ENCODE peak calls at places on chromosomes 12 and 14, in nine cellular contexts. One of them, this sample, is unnamed.
A peak's percentile ranks its signal among the peaks of the same experiment; 100 is the strongest.

GRCh38 chr12:38905480-38906351 is at the start of gene CPNE8:
- DNase-seq in small intestine: no peak
- DNase-seq in uterus: peak; percentile 80
- DNase-seq in neuronal stem cell: peak; percentile 52
- DNase-seq in lower lobe of right lung: peak; percentile 90
- DNase-seq in fibroblast of lung: peak; percentile 79
- DNase-seq in mammary epithelial cell: peak; percentile 76
- DNase-seq in kidney: peak; percentile 95
- DNase-seq in stomach: peak; percentile 61
- DNase-seq in this sample: peak; percentile 83

GRCh38 chr14:73477618-73478266 is 13.0 kb upstream of the RIOX1 start:
- DNase-seq in fibroblast of lung: peak; percentile 72
- DNase-seq in small intestine: no peak
- DNase-seq in neuronal stem cell: no peak
- DNase-seq in lower lobe of right lung: no peak
- DNase-seq in mammary epithelial cell: peak; percentile 95
- DNase-seq in uterus: no peak
- DNase-seq in kidney: no peak
- DNase-seq in stomach: no peak
- DNase-seq in this sample: no peak

GRCh38 chr14:55645148-55645547 is 65.1 kb downstream of the KTN1 start:
- DNase-seq in uterus: no peak
- DNase-seq in fibroblast of lung: no peak
- DNase-seq in mammary epithelial cell: no peak
- DNase-seq in small intestine: no peak
- DNase-seq in lower lobe of right lung: no peak
- DNase-seq in neuronal stem cell: no peak
- DNase-seq in kidney: no peak
- DNase-seq in stomach: no peak
- DNase-seq in this sample: no peak

GRCh38 chr12:19428261-19428660 is 11.0 kb upstream of the AEBP2 start:
- DNase-seq in kidney: no peak
- DNase-seq in neuronal stem cell: no peak
- DNase-seq in lower lobe of right lung: no peak
- DNase-seq in fibroblast of lung: peak; percentile 27
- DNase-seq in stomach: no peak
- DNase-seq in small intestine: no peak
- DNase-seq in mammary epithelial cell: no peak
- DNase-seq in uterus: no peak
- DNase-seq in this sample: no peak

GRCh38 chr12:42758806-42759205 is 169.3 kb upstream of the PRICKLE1 start:
- DNase-seq in kidney: no peak
- DNase-seq in lower lobe of right lung: no peak
- DNase-seq in fibroblast of lung: peak; percentile 41
- DNase-seq in uterus: no peak
- DNase-seq in neuronal stem cell: no peak
- DNase-seq in stomach: no peak
- DNase-seq in mammary epithelial cell: peak; percentile 90
- DNase-seq in small intestine: no peak
- DNase-seq in this sample: no peak

GRCh38 chr12:68210875-68211274 is 14.7 kb downstream of the IL26 start:
- DNase-seq in mammary epithelial cell: no peak
- DNase-seq in lower lobe of right lung: no peak
- DNase-seq in fibroblast of lung: no peak
- DNase-seq in small intestine: no peak
- DNase-seq in kidney: no peak
- DNase-seq in stomach: no peak
- DNase-seq in uterus: no peak
- DNase-seq in neuronal stem cell: no peak
- DNase-seq in this sample: no peak

GRCh38 chr14:91090733-91091132 is 23.1 kb upstream of the DGLUCY start:
- DNase-seq in uterus: no peak
- DNase-seq in kidney: no peak
- DNase-seq in stomach: no peak
- DNase-seq in lower lobe of right lung: no peak
- DNase-seq in neuronal stem cell: no peak
- DNase-seq in fibroblast of lung: no peak
- DNase-seq in small intestine: peak; percentile 95
- DNase-seq in mammary epithelial cell: no peak
- DNase-seq in this sample: no peak

GRCh38 chr12:55797068-55797467 is 20.5 kb downstream of the SARNP start:
- DNase-seq in kidney: no peak
- DNase-seq in fibroblast of lung: peak; percentile 39
- DNase-seq in small intestine: peak; percentile 31
- DNase-seq in neuronal stem cell: peak; percentile 37
- DNase-seq in uterus: peak; percentile 38
- DNase-seq in stomach: no peak
- DNase-seq in mammary epithelial cell: peak; percentile 13
- DNase-seq in lower lobe of right lung: no peak
- DNase-seq in this sample: no peak

GRCh38 chr14:105312973-105313372 is 1.6 kb upstream of the PACS2 start:
- DNase-seq in stomach: no peak
- DNase-seq in fibroblast of lung: no peak
- DNase-seq in lower lobe of right lung: no peak
- DNase-seq in kidney: peak; percentile 73
- DNase-seq in small intestine: no peak
- DNase-seq in neuronal stem cell: no peak
- DNase-seq in mammary epithelial cell: no peak
- DNase-seq in uterus: no peak
- DNase-seq in this sample: no peak

GRCh38 chr12:122399254-122399591 is 23.2 kb downstream of the CLIP1 start:
- DNase-seq in stomach: no peak
- DNase-seq in mammary epithelial cell: peak; percentile 16
- DNase-seq in kidney: no peak
- DNase-seq in uterus: no peak
- DNase-seq in fibroblast of lung: no peak
- DNase-seq in neuronal stem cell: no peak
- DNase-seq in lower lobe of right lung: no peak
- DNase-seq in small intestine: no peak
- DNase-seq in this sample: no peak

GRCh38 chr12:119942386-119942785 is 46.6 kb upstream of the BICDL1 start:
- DNase-seq in fibroblast of lung: no peak
- DNase-seq in stomach: no peak
- DNase-seq in kidney: no peak
- DNase-seq in small intestine: no peak
- DNase-seq in uterus: no peak
- DNase-seq in lower lobe of right lung: no peak
- DNase-seq in neuronal stem cell: no peak
- DNase-seq in mammary epithelial cell: no peak
- DNase-seq in this sample: no peak

GRCh38 chr14:41636492-41637392 is 30.1 kb downstream of the LRFN5 start:
- DNase-seq in uterus: no peak
- DNase-seq in kidney: no peak
- DNase-seq in small intestine: no peak
- DNase-seq in fibroblast of lung: peak; percentile 38
- DNase-seq in mammary epithelial cell: no peak
- DNase-seq in neuronal stem cell: no peak
- DNase-seq in lower lobe of right lung: no peak
- DNase-seq in stomach: no peak
- DNase-seq in this sample: no peak

GRCh38 chr14:92680781-92681650 is 67.4 kb downstream of the LGMN start:
- DNase-seq in kidney: peak; percentile 81
- DNase-seq in mammary epithelial cell: peak; percentile 61
- DNase-seq in neuronal stem cell: peak; percentile 62
- DNase-seq in small intestine: peak; percentile 83
- DNase-seq in stomach: peak; percentile 76
- DNase-seq in uterus: peak; percentile 72
- DNase-seq in lower lobe of right lung: peak; percentile 84
- DNase-seq in fibroblast of lung: peak; percentile 59
- DNase-seq in this sample: no peak

GRCh38 chr12:87344699-87345098 is 684.5 kb downstream of the C12orf50 start:
- DNase-seq in neuronal stem cell: no peak
- DNase-seq in small intestine: no peak
- DNase-seq in mammary epithelial cell: no peak
- DNase-seq in kidney: no peak
- DNase-seq in lower lobe of right lung: no peak
- DNase-seq in uterus: no peak
- DNase-seq in stomach: no peak
- DNase-seq in fibroblast of lung: no peak
- DNase-seq in this sample: no peak

GRCh38 chr14:89669209-89669608 is 252.2 kb upstream of the FOXN3 start:
- DNase-seq in kidney: no peak
- DNase-seq in fibroblast of lung: no peak
- DNase-seq in stomach: no peak
- DNase-seq in small intestine: no peak
- DNase-seq in lower lobe of right lung: peak; percentile 51
- DNase-seq in mammary epithelial cell: no peak
- DNase-seq in uterus: no peak
- DNase-seq in neuronal stem cell: no peak
- DNase-seq in this sample: no peak

DNA sequence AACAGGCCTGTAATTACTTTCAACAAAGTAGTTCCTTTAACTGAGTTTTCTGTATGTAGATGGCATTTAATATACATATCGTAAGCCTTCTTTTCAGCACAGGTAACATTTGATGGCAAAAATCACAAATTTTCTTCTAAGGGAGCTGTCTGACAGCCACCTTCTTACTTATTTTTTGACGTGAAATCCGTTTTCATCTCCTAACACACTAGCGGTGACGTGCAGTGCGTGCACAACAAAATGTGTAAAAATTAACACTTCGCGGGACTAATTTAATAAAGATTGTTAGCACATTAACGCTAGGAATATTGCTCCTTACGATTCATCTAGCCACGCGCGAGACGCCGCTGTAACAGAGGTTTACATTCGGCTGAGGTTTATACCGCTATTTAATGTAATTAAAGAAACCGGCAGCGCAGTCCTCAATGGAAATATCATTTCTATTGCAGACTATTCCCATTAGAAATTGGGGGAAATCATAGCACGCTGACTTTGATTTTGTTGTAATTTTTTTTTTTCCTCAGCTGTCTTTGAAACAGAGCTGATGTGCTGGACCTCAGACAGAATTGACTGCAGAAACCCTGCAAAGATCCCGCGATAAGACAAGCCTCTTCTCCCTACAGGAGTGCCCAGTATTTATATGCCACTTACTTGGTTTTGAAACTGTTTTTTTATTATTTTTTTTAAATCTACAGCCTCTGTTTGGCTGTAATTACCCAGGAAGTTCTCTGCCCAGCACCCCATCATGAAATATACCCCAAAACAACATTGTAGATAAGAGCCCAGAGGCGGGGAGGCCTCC is 31.3 kb downstream of the BCL11B start:
- DNase-seq in fibroblast of lung: no peak
- DNase-seq in stomach: no peak
- DNase-seq in uterus: no peak
- DNase-seq in lower lobe of right lung: peak; percentile 7
- DNase-seq in neuronal stem cell: no peak
- DNase-seq in small intestine: no peak
- DNase-seq in mammary epithelial cell: no peak
- DNase-seq in kidney: no peak
- DNase-seq in this sample: no peak
- H3K4me1 ChIP-seq in fibroblast of lung: no peaks in the 10 kb centered on the region
- H3K4me1 ChIP-seq in stomach: peaks cover 4% of the 10 kb centered on the region
- H3K4me1 ChIP-seq in uterus: no peaks in the 10 kb centered on the region
- H3K4me1 ChIP-seq in lower lobe of right lung: no peaks in the 10 kb centered on the region
- H3K4me1 ChIP-seq in neuronal stem cell: peaks cover under 1% of the 10 kb centered on the region
- H3K4me1 ChIP-seq in small intestine: no peaks in the 10 kb centered on the region
- H3K4me1 ChIP-seq in mammary epithelial cell: peaks cover 15% of the 10 kb centered on the region
- H3K4me1 ChIP-seq in kidney: no peaks in the 10 kb centered on the region
- H3K4me1 ChIP-seq in this sample: no peaks in the 10 kb centered on the region

DNA sequence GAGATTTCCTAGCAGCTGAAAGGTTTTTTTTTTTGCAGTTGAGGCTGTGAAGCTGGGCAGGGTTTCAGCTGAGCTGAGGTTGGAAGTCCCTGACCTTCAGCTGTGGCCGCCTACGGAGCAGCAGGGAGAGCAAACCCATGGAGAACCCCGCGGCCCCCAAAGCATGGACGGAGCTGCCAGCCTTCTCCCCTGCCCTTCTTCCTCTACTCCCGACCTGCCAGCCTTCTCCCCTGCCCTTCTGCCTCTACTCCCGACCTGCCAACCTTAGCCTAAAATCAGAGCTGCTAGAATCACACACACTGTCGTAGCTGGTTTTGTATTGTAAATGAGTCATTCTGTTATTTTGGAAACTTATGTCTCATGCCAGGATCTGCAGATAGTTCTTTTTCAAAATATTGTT is 74.6 kb downstream of the PPP2R5C start:
- DNase-seq in fibroblast of lung: peak; percentile 21
- DNase-seq in uterus: no peak
- DNase-seq in neuronal stem cell: no peak
- DNase-seq in stomach: no peak
- DNase-seq in lower lobe of right lung: no peak
- DNase-seq in mammary epithelial cell: no peak
- DNase-seq in small intestine: no peak
- DNase-seq in kidney: no peak
- DNase-seq in this sample: no peak
- H3K4me3 ChIP-seq in fibroblast of lung: no peak overlapping the region
- H3K4me3 ChIP-seq in uterus: peak overlapping the region; percentile 13
- H3K4me3 ChIP-seq in neuronal stem cell: no peak overlapping the region
- H3K4me3 ChIP-seq in stomach: no peak overlapping the region
- H3K4me3 ChIP-seq in lower lobe of right lung: no peak overlapping the region
- H3K4me3 ChIP-seq in mammary epithelial cell: no peak overlapping the region
- H3K4me3 ChIP-seq in small intestine: no peak overlapping the region
- H3K4me3 ChIP-seq in kidney: no peak overlapping the region
- H3K4me3 ChIP-seq in this sample: no peak overlapping the region

GRCh38 chr14:22478670-22479069 is 110.4 kb downstream of the DAD1 start:
- DNase-seq in mammary epithelial cell: no peak
- DNase-seq in kidney: no peak
- DNase-seq in lower lobe of right lung: no peak
- DNase-seq in uterus: peak; percentile 63
- DNase-seq in neuronal stem cell: no peak
- DNase-seq in stomach: no peak
- DNase-seq in small intestine: no peak
- DNase-seq in fibroblast of lung: peak; percentile 41
- DNase-seq in this sample: no peak
- H3K4me1 ChIP-seq in mammary epithelial cell: no peaks in the 10 kb centered on the region
- H3K4me1 ChIP-seq in kidney: peaks cover 3% of the 10 kb centered on the region
- H3K4me1 ChIP-seq in lower lobe of right lung: peaks cover 5% of the 10 kb centered on the region
- H3K4me1 ChIP-seq in uterus: peaks cover 9% of the 10 kb centered on the region
- H3K4me1 ChIP-seq in neuronal stem cell: peaks cover 22% of the 10 kb centered on the region
- H3K4me1 ChIP-seq in stomach: peaks cover 19% of the 10 kb centered on the region
- H3K4me1 ChIP-seq in small intestine: no peaks in the 10 kb centered on the region
- H3K4me1 ChIP-seq in fibroblast of lung: no peaks in the 10 kb centered on the region
- H3K4me1 ChIP-seq in this sample: no peaks in the 10 kb centered on the region

GRCh38 chr14:34362625-34363251 is 99.3 kb downstream of the SPTSSA start:
- DNase-seq in small intestine: no peak
- DNase-seq in uterus: no peak
- DNase-seq in mammary epithelial cell: no peak
- DNase-seq in neuronal stem cell: no peak
- DNase-seq in stomach: no peak
- DNase-seq in lower lobe of right lung: no peak
- DNase-seq in fibroblast of lung: peak; percentile 17
- DNase-seq in kidney: no peak
- DNase-seq in this sample: no peak

GRCh38 chr14:34364201-34364600 is 97.8 kb downstream of the SPTSSA start:
- DNase-seq in kidney: no peak
- DNase-seq in lower lobe of right lung: no peak
- DNase-seq in small intestine: no peak
- DNase-seq in mammary epithelial cell: no peak
- DNase-seq in fibroblast of lung: peak; percentile 58
- DNase-seq in neuronal stem cell: no peak
- DNase-seq in stomach: no peak
- DNase-seq in uterus: no peak
- DNase-seq in this sample: no peak

GRCh38 chr14:34361504-34362011 is 100.5 kb downstream of the SPTSSA start:
- DNase-seq in neuronal stem cell: no peak
- DNase-seq in fibroblast of lung: peak; percentile 23
- DNase-seq in mammary epithelial cell: no peak
- DNase-seq in kidney: no peak
- DNase-seq in small intestine: no peak
- DNase-seq in lower lobe of right lung: no peak
- DNase-seq in uterus: peak; percentile 58
- DNase-seq in stomach: no peak
- DNase-seq in this sample: no peak

GRCh38 chr14:34365309-34365915 is 96.6 kb downstream of the SPTSSA start:
- DNase-seq in mammary epithelial cell: no peak
- DNase-seq in uterus: no peak
- DNase-seq in fibroblast of lung: no peak
- DNase-seq in stomach: no peak
- DNase-seq in small intestine: no peak
- DNase-seq in lower lobe of right lung: no peak
- DNase-seq in kidney: no peak
- DNase-seq in neuronal stem cell: no peak
- DNase-seq in this sample: no peak

GRCh38 chr14:34363733-34364134 is 98.3 kb downstream of the SPTSSA start:
- DNase-seq in neuronal stem cell: no peak
- DNase-seq in kidney: no peak
- DNase-seq in mammary epithelial cell: no peak
- DNase-seq in fibroblast of lung: peak; percentile 48
- DNase-seq in small intestine: no peak
- DNase-seq in lower lobe of right lung: no peak
- DNase-seq in stomach: no peak
- DNase-seq in uterus: no peak
- DNase-seq in this sample: no peak
- H3K4me3 ChIP-seq in neuronal stem cell: no peak overlapping the region
- H3K4me3 ChIP-seq in kidney: no peak overlapping the region
- H3K4me3 ChIP-seq in mammary epithelial cell: no peak overlapping the region
- H3K4me3 ChIP-seq in fibroblast of lung: no peak overlapping the region
- H3K4me3 ChIP-seq in small intestine: no peak overlapping the region
- H3K4me3 ChIP-seq in lower lobe of right lung: no peak overlapping the region
- H3K4me3 ChIP-seq in stomach: no peak overlapping the region
- H3K4me3 ChIP-seq in uterus: no peak overlapping the region
- H3K4me3 ChIP-seq in this sample: no peak overlapping the region

This sample was measured in pancreas.